ENCODE peak calls at places on chromosomes 13 and 19, in ten cellular contexts. One of them, this sample, is unnamed. For H3K4me1, the result is how much of the 10 kb centered on the place peaks cover.

GRCh38 chr13:79085021-79085420 is 321.0 kb downstream of the RBM26 start:
- DNase-seq in body of pancreas: no peak
- DNase-seq in right atrium auricular region: no peak
- DNase-seq in cardiac muscle cell: no peak
- DNase-seq in vagina: no peak
- DNase-seq in pancreas: no peak
- DNase-seq in A549: no peak
- DNase-seq in lung: no peak
- DNase-seq in left ventricle myocardium inferior: no peak
- DNase-seq in upper lobe of right lung: no peak
- DNase-seq in this sample: no peak

GRCh38 chr13:105445793-105446192 is 1089.7 kb downstream of the EFNB2 start:
- DNase-seq in lung: no peak
- DNase-seq in upper lobe of right lung: no peak
- DNase-seq in cardiac muscle cell: no peak
- DNase-seq in body of pancreas: no peak
- DNase-seq in A549: no peak
- DNase-seq in vagina: no peak
- DNase-seq in pancreas: no peak
- DNase-seq in left ventricle myocardium inferior: no peak
- DNase-seq in right atrium auricular region: no peak
- DNase-seq in this sample: no peak

GRCh38 chr13:79477968-79478367 is 3.0 kb upstream of the NDFIP2 start:
- DNase-seq in body of pancreas: no peak
- DNase-seq in A549: no peak
- DNase-seq in upper lobe of right lung: no peak
- DNase-seq in cardiac muscle cell: peak
- DNase-seq in vagina: no peak
- DNase-seq in right atrium auricular region: no peak
- DNase-seq in left ventricle myocardium inferior: peak
- DNase-seq in lung: no peak
- DNase-seq in pancreas: no peak
- DNase-seq in this sample: no peak

GRCh38 chr19:49057636-49058234 is at the start of gene CGB7:
- DNase-seq in A549: peak
- DNase-seq in cardiac muscle cell: peak
- DNase-seq in vagina: no peak
- DNase-seq in body of pancreas: peak
- DNase-seq in upper lobe of right lung: peak
- DNase-seq in right atrium auricular region: peak
- DNase-seq in lung: peak
- DNase-seq in pancreas: peak
- DNase-seq in left ventricle myocardium inferior: peak
- DNase-seq in this sample: peak

GRCh38 chr13:105918842-105919741 is 616.4 kb downstream of the EFNB2 start:
- DNase-seq in upper lobe of right lung: no peak
- DNase-seq in lung: no peak
- DNase-seq in body of pancreas: peak
- DNase-seq in pancreas: peak
- DNase-seq in vagina: no peak
- DNase-seq in left ventricle myocardium inferior: no peak
- DNase-seq in right atrium auricular region: no peak
- DNase-seq in cardiac muscle cell: no peak
- DNase-seq in A549: peak
- DNase-seq in this sample: peak

GRCh38 chr19:34241513-34242337 is 12.6 kb upstream of the GARRE1 start:
- DNase-seq in A549: peak
- DNase-seq in left ventricle myocardium inferior: no peak
- DNase-seq in right atrium auricular region: no peak
- DNase-seq in pancreas: peak
- DNase-seq in cardiac muscle cell: peak
- DNase-seq in body of pancreas: peak
- DNase-seq in upper lobe of right lung: peak
- DNase-seq in lung: peak
- DNase-seq in vagina: no peak
- DNase-seq in this sample: no peak

GRCh38 chr13:61664821-61665705 is 249.4 kb upstream of the PCDH20 start:
- DNase-seq in upper lobe of right lung: no peak
- DNase-seq in lung: no peak
- DNase-seq in left ventricle myocardium inferior: no peak
- DNase-seq in right atrium auricular region: no peak
- DNase-seq in A549: peak
- DNase-seq in vagina: no peak
- DNase-seq in cardiac muscle cell: no peak
- DNase-seq in pancreas: peak
- DNase-seq in body of pancreas: peak
- DNase-seq in this sample: no peak

GRCh38 chr13:24185591-24186232 is 25.2 kb downstream of the SPATA13 start:
- DNase-seq in left ventricle myocardium inferior: no peak
- DNase-seq in vagina: no peak
- DNase-seq in pancreas: no peak
- DNase-seq in right atrium auricular region: no peak
- DNase-seq in A549: no peak
- DNase-seq in body of pancreas: no peak
- DNase-seq in upper lobe of right lung: no peak
- DNase-seq in lung: no peak
- DNase-seq in cardiac muscle cell: no peak
- DNase-seq in this sample: no peak

GRCh38 chr13:51584731-51585191 is 499 bp downstream of the WDFY2 start:
- DNase-seq in lung: peak
- DNase-seq in upper lobe of right lung: peak
- DNase-seq in cardiac muscle cell: peak
- DNase-seq in body of pancreas: peak
- DNase-seq in vagina: no peak
- DNase-seq in A549: peak
- DNase-seq in left ventricle myocardium inferior: peak
- DNase-seq in pancreas: peak
- DNase-seq in right atrium auricular region: peak
- DNase-seq in this sample: peak

GRCh38 chr19:38394488-38394887 is 6.0 kb downstream of the SPRED3 start:
- DNase-seq in left ventricle myocardium inferior: no peak
- DNase-seq in lung: no peak
- DNase-seq in cardiac muscle cell: peak
- DNase-seq in body of pancreas: no peak
- DNase-seq in A549: no peak
- DNase-seq in upper lobe of right lung: no peak
- DNase-seq in vagina: no peak
- DNase-seq in right atrium auricular region: no peak
- DNase-seq in pancreas: no peak
- DNase-seq in this sample: no peak

GRCh38 chr19:6718741-6719539 is 1.5 kb downstream of the C3 start:
- DNase-seq in left ventricle myocardium inferior: no peak
- DNase-seq in A549: peak
- DNase-seq in right atrium auricular region: no peak
- DNase-seq in upper lobe of right lung: peak
- DNase-seq in lung: peak
- DNase-seq in cardiac muscle cell: peak
- DNase-seq in body of pancreas: no peak
- DNase-seq in pancreas: no peak
- DNase-seq in vagina: no peak
- DNase-seq in this sample: no peak

GRCh38 chr13:64130600-64130999 is 2715.0 kb upstream of the PCDH20 start:
- DNase-seq in left ventricle myocardium inferior: peak
- DNase-seq in upper lobe of right lung: peak
- DNase-seq in right atrium auricular region: no peak
- DNase-seq in A549: no peak
- DNase-seq in pancreas: no peak
- DNase-seq in body of pancreas: no peak
- DNase-seq in lung: no peak
- DNase-seq in vagina: no peak
- DNase-seq in cardiac muscle cell: no peak
- DNase-seq in this sample: no peak

GRCh38 chr13:64164435-64164834 is 2748.8 kb upstream of the PCDH20 start:
- DNase-seq in cardiac muscle cell: no peak
- DNase-seq in right atrium auricular region: no peak
- DNase-seq in lung: no peak
- DNase-seq in vagina: no peak
- DNase-seq in pancreas: no peak
- DNase-seq in left ventricle myocardium inferior: no peak
- DNase-seq in body of pancreas: peak
- DNase-seq in upper lobe of right lung: peak
- DNase-seq in A549: no peak
- DNase-seq in this sample: no peak

GRCh38 chr19:10339380-10339960 is at the start of gene ICAM3:
- DNase-seq in upper lobe of right lung: no peak
- DNase-seq in vagina: no peak
- DNase-seq in A549: no peak
- DNase-seq in lung: peak
- DNase-seq in body of pancreas: no peak
- DNase-seq in pancreas: no peak
- DNase-seq in cardiac muscle cell: no peak
- DNase-seq in right atrium auricular region: no peak
- DNase-seq in left ventricle myocardium inferior: peak
- DNase-seq in this sample: no peak

GRCh38 chr19:13155472-13156284 is 5.5 kb downstream of the IER2 start:
- DNase-seq in right atrium auricular region: peak
- DNase-seq in A549: peak
- DNase-seq in body of pancreas: peak
- DNase-seq in vagina: no peak
- DNase-seq in pancreas: peak
- DNase-seq in cardiac muscle cell: peak
- DNase-seq in left ventricle myocardium inferior: peak
- DNase-seq in upper lobe of right lung: peak
- DNase-seq in lung: peak
- DNase-seq in this sample: peak

GRCh38 chr19:32498641-32499200 is 82.3 kb upstream of the PDCD5 start:
- DNase-seq in pancreas: no peak
- DNase-seq in upper lobe of right lung: no peak
- DNase-seq in cardiac muscle cell: no peak
- DNase-seq in A549: no peak
- DNase-seq in lung: no peak
- DNase-seq in right atrium auricular region: no peak
- DNase-seq in body of pancreas: no peak
- DNase-seq in left ventricle myocardium inferior: no peak
- DNase-seq in vagina: no peak
- DNase-seq in this sample: no peak

GRCh38 chr19:2294377-2295335 is 12.7 kb upstream of the PEAK3 start:
- DNase-seq in vagina: no peak
- DNase-seq in right atrium auricular region: no peak
- DNase-seq in body of pancreas: no peak
- DNase-seq in cardiac muscle cell: no peak
- DNase-seq in upper lobe of right lung: no peak
- DNase-seq in pancreas: no peak
- DNase-seq in lung: no peak
- DNase-seq in left ventricle myocardium inferior: no peak
- DNase-seq in A549: no peak
- DNase-seq in this sample: no peak

GRCh38 chr13:80668452-80668851 is 327.5 kb upstream of the SPRY2 start:
- DNase-seq in pancreas: no peak
- DNase-seq in body of pancreas: no peak
- DNase-seq in A549: no peak
- DNase-seq in right atrium auricular region: no peak
- DNase-seq in vagina: no peak
- DNase-seq in upper lobe of right lung: no peak
- DNase-seq in left ventricle myocardium inferior: no peak
- DNase-seq in cardiac muscle cell: no peak
- DNase-seq in lung: no peak
- DNase-seq in this sample: no peak

GRCh38 chr19:644363-644762 is 4.7 kb downstream of the FGF22 start:
- DNase-seq in pancreas: no peak
- DNase-seq in lung: no peak
- DNase-seq in right atrium auricular region: no peak
- DNase-seq in upper lobe of right lung: no peak
- DNase-seq in A549: no peak
- DNase-seq in vagina: no peak
- DNase-seq in cardiac muscle cell: no peak
- DNase-seq in left ventricle myocardium inferior: no peak
- DNase-seq in body of pancreas: no peak
- DNase-seq in this sample: no peak
- H3K27ac ChIP-seq in pancreas: no peak
- H3K27ac ChIP-seq in lung: no peak
- H3K27ac ChIP-seq in right atrium auricular region: no peak
- H3K27ac ChIP-seq in upper lobe of right lung: no peak
- H3K27ac ChIP-seq in A549: no peak
- H3K27ac ChIP-seq in vagina: no peak
- H3K27ac ChIP-seq in cardiac muscle cell: no peak
- H3K27ac ChIP-seq in left ventricle myocardium inferior: no peak
- H3K27ac ChIP-seq in body of pancreas: no peak
- H3K27ac ChIP-seq in this sample: no peak

GRCh38 chr19:16085115-16085514 is 8.8 kb downstream of the TPM4 start:
- DNase-seq in body of pancreas: no peak
- DNase-seq in cardiac muscle cell: no peak
- DNase-seq in lung: no peak
- DNase-seq in vagina: no peak
- DNase-seq in pancreas: no peak
- DNase-seq in left ventricle myocardium inferior: no peak
- DNase-seq in upper lobe of right lung: peak
- DNase-seq in right atrium auricular region: no peak
- DNase-seq in A549: no peak
- DNase-seq in this sample: no peak
- H3K4me1 ChIP-seq in body of pancreas: under half
- H3K4me1 ChIP-seq in cardiac muscle cell: under half
- H3K4me1 ChIP-seq in lung: under half
- H3K4me1 ChIP-seq in vagina: half or more
- H3K4me1 ChIP-seq in pancreas: under half
- H3K4me1 ChIP-seq in left ventricle myocardium inferior: half or more
- H3K4me1 ChIP-seq in upper lobe of right lung: half or more
- H3K4me1 ChIP-seq in right atrium auricular region: under half
- H3K4me1 ChIP-seq in A549: half or more
- H3K4me1 ChIP-seq in this sample: under half

DNA sequence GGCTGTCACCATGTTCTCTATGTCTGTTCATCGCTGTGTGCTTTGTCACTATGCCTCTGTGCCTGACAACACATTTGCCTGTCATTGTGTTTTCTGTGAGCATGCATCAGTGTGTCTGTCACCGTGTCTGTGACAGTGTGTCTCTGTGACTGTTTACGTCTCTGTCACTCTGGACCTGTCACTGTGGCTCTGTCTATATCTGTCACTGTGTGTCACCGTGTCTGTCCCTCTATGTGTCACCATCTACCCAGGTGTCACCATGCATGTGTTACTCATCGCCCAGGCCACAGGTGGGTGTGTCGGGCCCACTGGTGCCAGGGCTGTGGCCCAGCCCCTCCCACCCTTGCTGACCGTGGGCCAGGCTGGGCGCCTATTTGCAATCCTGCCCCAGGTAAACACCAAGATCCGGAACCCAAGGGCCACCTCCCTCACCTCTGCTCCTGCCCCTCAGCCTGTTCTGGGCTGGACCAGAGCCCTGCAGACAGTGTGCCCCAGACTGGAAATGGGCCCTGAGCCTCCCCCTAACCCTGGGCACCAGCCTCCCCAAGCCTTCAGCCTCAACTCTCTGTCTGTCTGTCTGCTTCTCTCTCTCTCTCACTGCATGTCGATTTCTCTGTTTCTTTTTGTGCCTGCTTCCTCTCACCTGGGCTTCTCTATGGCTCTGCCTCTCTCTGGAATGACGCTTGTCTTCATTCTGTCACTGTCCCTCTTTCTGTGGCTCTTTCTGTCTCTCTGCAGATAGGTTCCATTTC is 7.7 kb downstream of the IRF2BP1 start:
- DNase-seq in upper lobe of right lung: peak
- DNase-seq in left ventricle myocardium inferior: no peak
- DNase-seq in pancreas: peak
- DNase-seq in A549: no peak
- DNase-seq in cardiac muscle cell: no peak
- DNase-seq in vagina: no peak
- DNase-seq in right atrium auricular region: no peak
- DNase-seq in body of pancreas: peak
- DNase-seq in lung: peak
- DNase-seq in this sample: peak
- H3K27ac ChIP-seq in upper lobe of right lung: no peak
- H3K27ac ChIP-seq in left ventricle myocardium inferior: no peak
- H3K27ac ChIP-seq in pancreas: peak
- H3K27ac ChIP-seq in A549: no peak
- H3K27ac ChIP-seq in cardiac muscle cell: no peak
- H3K27ac ChIP-seq in vagina: no peak
- H3K27ac ChIP-seq in right atrium auricular region: no peak
- H3K27ac ChIP-seq in body of pancreas: peak
- H3K27ac ChIP-seq in lung: no peak
- H3K27ac ChIP-seq in this sample: peak

GRCh38 chr13:97238432-97238831 is 16.3 kb downstream of the MBNL2 start:
- DNase-seq in upper lobe of right lung: no peak
- DNase-seq in cardiac muscle cell: no peak
- DNase-seq in right atrium auricular region: no peak
- DNase-seq in vagina: no peak
- DNase-seq in lung: no peak
- DNase-seq in pancreas: no peak
- DNase-seq in body of pancreas: no peak
- DNase-seq in A549: no peak
- DNase-seq in left ventricle myocardium inferior: no peak
- DNase-seq in this sample: no peak
- H3K4me1 ChIP-seq in upper lobe of right lung: half or more
- H3K4me1 ChIP-seq in cardiac muscle cell: under half
- H3K4me1 ChIP-seq in right atrium auricular region: half or more
- H3K4me1 ChIP-seq in vagina: half or more
- H3K4me1 ChIP-seq in lung: under half
- H3K4me1 ChIP-seq in pancreas: half or more
- H3K4me1 ChIP-seq in body of pancreas: half or more
- H3K4me1 ChIP-seq in A549: half or more
- H3K4me1 ChIP-seq in left ventricle myocardium inferior: half or more
- H3K4me1 ChIP-seq in this sample: under half